ENCODE peak calls at places on chromosome 14, in five cellular contexts. One of them, this sample, is unnamed.

GRCh38 chr14:53534841-53535240 is 381.7 kb upstream of the DDHD1 start:
- DNase-seq in IMR-90: peak
- DNase-seq in Caco-2: no peak
- DNase-seq in left ventricle myocardium inferior: no peak
- DNase-seq in brain microvascular endothelial cell: no peak
- DNase-seq in this sample: no peak

GRCh38 chr14:59570122-59570521 is 6.5 kb downstream of the CCDC175 start:
- DNase-seq in Caco-2: peak
- DNase-seq in left ventricle myocardium inferior: no peak
- DNase-seq in IMR-90: no peak
- DNase-seq in brain microvascular endothelial cell: no peak
- DNase-seq in this sample: no peak

GRCh38 chr14:54704768-54705167 is 137.8 kb downstream of the SAMD4A start:
- DNase-seq in left ventricle myocardium inferior: no peak
- DNase-seq in brain microvascular endothelial cell: no peak
- DNase-seq in Caco-2: no peak
- DNase-seq in IMR-90: no peak
- DNase-seq in this sample: no peak

GRCh38 chr14:54637829-54638446 is 71.0 kb downstream of the SAMD4A start:
- DNase-seq in left ventricle myocardium inferior: no peak
- DNase-seq in IMR-90: peak
- DNase-seq in brain microvascular endothelial cell: peak
- DNase-seq in Caco-2: no peak
- DNase-seq in this sample: no peak

GRCh38 chr14:100042328-100042727 is 22.9 kb upstream of the EVL start:
- DNase-seq in IMR-90: no peak
- DNase-seq in Caco-2: no peak
- DNase-seq in left ventricle myocardium inferior: no peak
- DNase-seq in brain microvascular endothelial cell: no peak
- DNase-seq in this sample: no peak

GRCh38 chr14:27386391-27386790 is 788.6 kb upstream of the NOVA1 start:
- DNase-seq in left ventricle myocardium inferior: no peak
- DNase-seq in Caco-2: no peak
- DNase-seq in brain microvascular endothelial cell: no peak
- DNase-seq in IMR-90: no peak
- DNase-seq in this sample: no peak

GRCh38 chr14:36556811-36557433 is 25.5 kb downstream of the NKX2-8 start:
- DNase-seq in left ventricle myocardium inferior: no peak
- DNase-seq in IMR-90: peak
- DNase-seq in Caco-2: peak
- DNase-seq in brain microvascular endothelial cell: no peak
- DNase-seq in this sample: no peak

GRCh38 chr14:100076133-100076532 is 10.9 kb downstream of the EVL start:
- DNase-seq in brain microvascular endothelial cell: no peak
- DNase-seq in Caco-2: peak
- DNase-seq in IMR-90: peak
- DNase-seq in left ventricle myocardium inferior: no peak
- DNase-seq in this sample: peak

GRCh38 chr14:55339770-55340169 is 68.5 kb downstream of the FBXO34 start:
- DNase-seq in brain microvascular endothelial cell: no peak
- DNase-seq in Caco-2: peak
- DNase-seq in IMR-90: peak
- DNase-seq in left ventricle myocardium inferior: no peak
- DNase-seq in this sample: no peak

GRCh38 chr14:105247715-105248367 is 492 bp upstream of the BTBD6 start:
- DNase-seq in Caco-2: peak
- DNase-seq in brain microvascular endothelial cell: no peak
- DNase-seq in left ventricle myocardium inferior: no peak
- DNase-seq in IMR-90: no peak
- DNase-seq in this sample: no peak

GRCh38 chr14:104972301-104973211 is 5.6 kb downstream of the AHNAK2 start:
- DNase-seq in left ventricle myocardium inferior: peak
- DNase-seq in IMR-90: no peak
- DNase-seq in Caco-2: no peak
- DNase-seq in brain microvascular endothelial cell: no peak
- DNase-seq in this sample: peak

GRCh38 chr14:68501171-68501570 is 291.7 kb downstream of the ZFP36L1 start:
- DNase-seq in brain microvascular endothelial cell: no peak
- DNase-seq in IMR-90: no peak
- DNase-seq in Caco-2: no peak
- DNase-seq in left ventricle myocardium inferior: no peak
- DNase-seq in this sample: no peak

GRCh38 chr14:78997811-78998210 is 827.6 kb downstream of the NRXN3 start:
- DNase-seq in IMR-90: peak
- DNase-seq in left ventricle myocardium inferior: no peak
- DNase-seq in Caco-2: no peak
- DNase-seq in brain microvascular endothelial cell: peak
- DNase-seq in this sample: no peak

GRCh38 chr14:59161571-59162175 is 26.8 kb upstream of the DAAM1 start:
- DNase-seq in left ventricle myocardium inferior: no peak
- DNase-seq in IMR-90: peak
- DNase-seq in Caco-2: peak
- DNase-seq in brain microvascular endothelial cell: peak
- DNase-seq in this sample: peak

GRCh38 chr14:38910092-38910491 is 192.9 kb downstream of the SEC23A start:
- DNase-seq in IMR-90: no peak
- DNase-seq in brain microvascular endothelial cell: no peak
- DNase-seq in left ventricle myocardium inferior: no peak
- DNase-seq in Caco-2: no peak
- DNase-seq in this sample: no peak

GRCh38 chr14:32593290-32593942 is 264.3 kb downstream of the AKAP6 start:
- DNase-seq in brain microvascular endothelial cell: peak
- DNase-seq in IMR-90: peak
- DNase-seq in left ventricle myocardium inferior: no peak
- DNase-seq in Caco-2: no peak
- DNase-seq in this sample: no peak

GRCh38 chr14:89351364-89351957 is 65.6 kb downstream of the FOXN3 start:
- DNase-seq in Caco-2: peak
- DNase-seq in IMR-90: peak
- DNase-seq in brain microvascular endothelial cell: no peak
- DNase-seq in left ventricle myocardium inferior: no peak
- DNase-seq in this sample: no peak

GRCh38 chr14:82501554-82501953 is 967.9 kb upstream of the SEL1L start:
- DNase-seq in Caco-2: no peak
- DNase-seq in brain microvascular endothelial cell: no peak
- DNase-seq in left ventricle myocardium inferior: no peak
- DNase-seq in IMR-90: no peak
- DNase-seq in this sample: no peak

GRCh38 chr14:69181491-69181890 is 9.8 kb upstream of the EXD2 start:
- DNase-seq in IMR-90: peak
- DNase-seq in brain microvascular endothelial cell: no peak
- DNase-seq in left ventricle myocardium inferior: no peak
- DNase-seq in Caco-2: no peak
- DNase-seq in this sample: no peak

GRCh38 chr14:104366931-104367810 is 212.4 kb upstream of the C14orf180 start:
- DNase-seq in brain microvascular endothelial cell: no peak
- DNase-seq in Caco-2: no peak
- DNase-seq in IMR-90: no peak
- DNase-seq in left ventricle myocardium inferior: no peak
- DNase-seq in this sample: peak

GRCh38 chr14:45434221-45434620 is 181.2 kb upstream of the MIS18BP1 start:
- DNase-seq in Caco-2: no peak
- DNase-seq in brain microvascular endothelial cell: no peak
- DNase-seq in IMR-90: no peak
- DNase-seq in left ventricle myocardium inferior: no peak
- DNase-seq in this sample: no peak

DNA sequence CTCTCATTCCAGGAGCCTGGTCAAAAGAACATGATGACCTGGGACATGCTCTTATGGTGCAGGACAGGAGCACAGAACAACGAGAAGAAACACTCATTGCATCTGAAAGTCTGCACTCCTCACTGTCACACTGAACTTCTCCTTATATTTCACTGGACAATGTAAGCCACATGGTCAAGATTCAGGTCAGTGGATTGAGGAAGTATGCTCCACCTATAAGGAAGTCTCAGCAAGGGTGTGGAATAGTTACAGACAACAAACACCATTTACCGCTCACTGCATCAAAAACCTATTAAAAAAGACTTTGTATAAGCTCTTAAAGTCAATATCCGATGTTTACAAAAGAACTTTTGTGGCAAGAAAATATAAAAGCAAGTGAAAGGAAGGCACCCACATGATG is 153.1 kb upstream of the FOXG1 start:
- DNase-seq in left ventricle myocardium inferior: no peak
- DNase-seq in IMR-90: no peak
- DNase-seq in brain microvascular endothelial cell: no peak
- DNase-seq in Caco-2: no peak
- DNase-seq in this sample: no peak
- H3K4me3 ChIP-seq in left ventricle myocardium inferior: no peak
- H3K4me3 ChIP-seq in IMR-90: no peak
- H3K4me3 ChIP-seq in brain microvascular endothelial cell: no peak
- H3K4me3 ChIP-seq in Caco-2: no peak
- H3K4me3 ChIP-seq in this sample: no peak

DNA sequence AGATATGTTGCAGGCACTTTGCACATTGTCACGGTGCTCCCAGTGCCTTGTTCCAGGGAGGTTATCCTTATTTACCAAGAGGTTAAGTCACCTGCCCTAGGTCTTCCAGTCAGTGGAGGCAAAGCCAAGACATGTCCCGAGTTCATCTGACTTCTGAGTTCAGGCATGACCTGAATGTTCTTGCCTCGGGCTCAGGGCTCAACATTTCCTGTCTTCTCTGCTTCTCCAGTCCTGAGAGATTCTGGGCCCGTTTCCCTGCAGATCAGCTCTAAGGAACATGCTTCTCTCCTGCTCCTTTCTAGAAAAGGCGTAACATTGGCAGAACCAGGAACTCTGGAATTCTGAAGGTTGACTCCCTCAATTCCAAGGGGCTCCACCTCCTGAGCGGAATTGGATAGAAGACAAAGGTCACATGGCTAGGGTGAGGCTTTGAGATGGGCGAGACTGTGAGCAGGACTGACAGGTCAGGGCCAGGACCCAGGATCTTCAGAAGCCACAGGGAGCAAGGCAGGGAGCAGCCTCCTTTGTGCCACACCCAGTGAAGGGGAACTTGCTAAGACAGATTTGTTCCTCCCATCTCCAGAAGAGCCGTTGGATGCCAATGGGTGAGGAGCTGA is 19.9 kb downstream of the BDKRB2 start:
- DNase-seq in IMR-90: no peak
- DNase-seq in left ventricle myocardium inferior: no peak
- DNase-seq in Caco-2: no peak
- DNase-seq in brain microvascular endothelial cell: no peak
- DNase-seq in this sample: no peak
- TF ChIP-seq CTCF in IMR-90: no peak
- TF ChIP-seq CTCF in left ventricle myocardium inferior: no peak
- TF ChIP-seq CTCF in Caco-2: no peak
- TF ChIP-seq CTCF in brain microvascular endothelial cell: no peak
- TF ChIP-seq CTCF in this sample: no peak

GRCh38 chr14:50534998-50535397 is 2.6 kb upstream of the MAP4K5 start:
- DNase-seq in Caco-2: no peak
- DNase-seq in left ventricle myocardium inferior: no peak
- DNase-seq in brain microvascular endothelial cell: no peak
- DNase-seq in IMR-90: no peak
- DNase-seq in this sample: no peak
- H3K4me3 ChIP-seq in Caco-2: no peak
- H3K4me3 ChIP-seq in left ventricle myocardium inferior: no peak
- H3K4me3 ChIP-seq in brain microvascular endothelial cell: no peak
- H3K4me3 ChIP-seq in IMR-90: no peak
- H3K4me3 ChIP-seq in this sample: no peak

GRCh38 chr14:64736271-64737131 is 32.3 kb downstream of the PLEKHG3 start:
- DNase-seq in left ventricle myocardium inferior: peak
- DNase-seq in brain microvascular endothelial cell: no peak
- DNase-seq in IMR-90: no peak
- DNase-seq in Caco-2: no peak
- DNase-seq in this sample: no peak
- TF ChIP-seq CTCF in left ventricle myocardium inferior: no peak
- TF ChIP-seq CTCF in brain microvascular endothelial cell: no peak
- TF ChIP-seq CTCF in IMR-90: no peak
- TF ChIP-seq CTCF in Caco-2: no peak
- TF ChIP-seq CTCF in this sample: no peak